ENCODE peak calls at places on chromosomes 5 and 9, in six cellular contexts. N is frontal cortex, D is M059J, Y is myocyte, Q is fibroblast of pulmonary artery, K is Karpas-422. G is an unnamed sample.

GRCh38 chr9:72442212-72442607 is 77.2 kb upstream of the ZFAND5 start:
- DNase-seq in N (no peak), D (peak), Y (peak), Q (peak), K (no peak), G (no peak)

GRCh38 chr9:114138537-114138936 is 16.8 kb upstream of the COL27A1 start:
- DNase-seq in N (no peak), D (no peak), Y (no peak), Q (no peak), K (no peak), G (no peak)

GRCh38 chr5:178304016-178304415 is 71.4 kb upstream of the PHYKPL start:
- DNase-seq in N (no peak), D (no peak), Y (no peak), Q (no peak), K (no peak), G (no peak)

GRCh38 chr5:56606202-56606601 is 209.1 kb upstream of the MAP3K1 start:
- DNase-seq in N (no peak), D (no peak), Y (no peak), Q (no peak), K (no peak), G (no peak)

GRCh38 chr9:15522130-15522755 is 11.5 kb upstream of the PSIP1 start:
- DNase-seq in N (no peak), D (no peak), Y (no peak), Q (no peak), K (no peak), G (no peak)

GRCh38 chr9:131673068-131673467 is 66.8 kb downstream of the RAPGEF1 start:
- DNase-seq in N (no peak), D (no peak), Y (no peak), Q (no peak), K (no peak), G (no peak)

GRCh38 chr5:24598926-24599325 is 45.9 kb downstream of the CDH10 start:
- DNase-seq in N (no peak), D (no peak), Y (no peak), Q (no peak), K (no peak), G (no peak)

GRCh38 chr5:181168595-181169118 is 21.3 kb downstream of the OR2V2 start:
- DNase-seq in N (no peak), D (no peak), Y (no peak), Q (no peak), K (no peak), G (no peak)